ENCODE peak calls at places on chromosomes 13 and 19, in six cellular contexts. Y, G, U, L, N and X are unnamed samples.

GRCh38 chr13:98214707-98215106 is 37.6 kb upstream of the RNF113B start:
- DNase-seq in L (no peak), U (no peak), G (no peak), Y (no peak), N (no peak), X (no peak)

GRCh38 chr13:36549771-36550170 is 117.5 kb downstream of the CCNA1 start:
- DNase-seq in G (no peak), Y (no peak), N (no peak), U (no peak), L (no peak), X (no peak)

GRCh38 chr19:12723643-12724426 is at the start of gene TNPO2:
- DNase-seq in G (peak), L (peak), U (peak), Y (peak), N (peak), X (peak)

GRCh38 chr19:48695743-48696352 is at the start of gene FUT2:
- DNase-seq in G (no peak), L (no peak), Y (no peak), U (peak), N (no peak), X (no peak)

GRCh38 chr19:16899566-16900075 is 10.8 kb downstream of the F2RL3 start:
- DNase-seq in G (peak), N (no peak), U (peak), L (peak), Y (no peak), X (peak)

GRCh38 chr13:62094937-62095336 is 679.3 kb upstream of the PCDH20 start:
- DNase-seq in N (no peak), G (no peak), Y (no peak), U (no peak), L (no peak), X (no peak)

GRCh38 chr13:86862137-86862536 is 809.0 kb upstream of the SLITRK5 start:
- DNase-seq in Y (no peak), U (no peak), N (no peak), L (no peak), G (no peak), X (no peak)

GRCh38 chr13:114131581-114132418 is 623 bp downstream of the RASA3 start:
- DNase-seq in G (no peak), Y (no peak), L (peak), U (peak), N (no peak), X (no peak)

GRCh38 chr13:104645786-104646185 is 1579.6 kb upstream of the SLC10A2 start:
- DNase-seq in L (no peak), Y (no peak), U (no peak), N (no peak), G (no peak), X (no peak)

GRCh38 chr19:16969127-16969526 is 57.5 kb downstream of the CPAMD8 start:
- DNase-seq in G (peak), L (no peak), U (no peak), N (no peak), Y (no peak), X (no peak)

GRCh38 chr13:25329706-25330105 is 28.3 kb downstream of the NUP58 start:
- DNase-seq in Y (peak), N (no peak), G (no peak), L (no peak), U (no peak), X (no peak)

GRCh38 chr13:113075711-113076110 is 29.9 kb upstream of the F7 start:
- DNase-seq in G (no peak), N (no peak), L (no peak), U (no peak), Y (no peak), X (no peak)

GRCh38 chr13:52130641-52131040 is 1.8 kb upstream of the NEK5 start:
- DNase-seq in L (no peak), Y (no peak), G (no peak), N (no peak), U (no peak), X (no peak)

GRCh38 chr13:51614350-51614786 is 30.1 kb downstream of the WDFY2 start:
- DNase-seq in G (no peak), L (no peak), Y (no peak), U (no peak), N (peak), X (no peak)

GRCh38 chr13:30030141-30030750 is 179.8 kb upstream of the UBL3 start:
- DNase-seq in N (no peak), L (no peak), Y (no peak), G (no peak), U (no peak), X (no peak)

GRCh38 chr13:98675837-98676236 is 76.6 kb downstream of the SLC15A1 start:
- DNase-seq in L (no peak), Y (no peak), N (no peak), U (no peak), G (no peak), X (no peak)

GRCh38 chr19:35144600-35145436 is 1.8 kb downstream of the FXYD7 start:
- DNase-seq in Y (no peak), U (peak), G (no peak), L (peak), N (no peak), X (peak)
- TF ChIP-seq BHLHE40 in Y (no peak), U (peak), G (no peak), L (no peak), N (no peak), X (no peak)

GRCh38 chr13:27977476-27978300 is 8.6 kb upstream of the CDX2 start:
- DNase-seq in U (no peak), N (no peak), G (no peak), Y (no peak), L (no peak), X (no peak)
- TF ChIP-seq BHLHE40 in U (no peak), N (no peak), G (no peak), Y (no peak), L (no peak), X (no peak)

DNA sequence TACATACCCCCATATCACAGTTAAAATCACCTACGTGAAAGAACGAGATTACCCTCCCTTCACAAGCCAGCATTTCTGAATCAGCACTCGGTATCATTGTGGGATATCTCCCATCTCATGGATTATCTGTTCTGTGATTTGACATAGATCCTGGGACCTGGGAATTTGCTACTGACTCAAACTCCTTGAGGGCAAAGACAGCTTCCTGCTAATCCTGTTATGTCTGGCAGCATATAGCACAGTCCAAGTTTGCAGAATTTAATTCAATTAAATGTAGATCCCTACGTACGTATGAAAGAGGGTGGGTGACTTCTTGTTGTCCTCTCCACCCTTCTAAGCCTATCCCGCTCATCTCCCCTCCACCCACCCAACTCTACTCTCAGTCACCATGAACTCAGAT is 476.5 kb downstream of the KLF5 start:
- DNase-seq in U (no peak), Y (no peak), G (no peak), N (no peak), L (no peak), X (no peak)
- TF ChIP-seq BHLHE40 in U (no peak), Y (no peak), G (no peak), N (no peak), L (no peak), X (no peak)

GRCh38 chr19:368624-369020 is 24.0 kb upstream of the MIER2 start:
- DNase-seq in G (no peak), Y (no peak), N (no peak), L (no peak), U (no peak), X (no peak)

GRCh38 chr19:366205-366783 is 21.7 kb upstream of the MIER2 start:
- DNase-seq in N (no peak), L (no peak), U (no peak), Y (no peak), G (no peak), X (no peak)

GRCh38 chr19:367963-368623 is 23.5 kb upstream of the MIER2 start:
- DNase-seq in G (no peak), N (no peak), Y (no peak), U (no peak), L (no peak), X (no peak)

GRCh38 chr19:366951-367350 is 22.4 kb upstream of the MIER2 start:
- DNase-seq in U (no peak), G (no peak), L (no peak), Y (no peak), N (no peak), X (no peak)

DNA sequence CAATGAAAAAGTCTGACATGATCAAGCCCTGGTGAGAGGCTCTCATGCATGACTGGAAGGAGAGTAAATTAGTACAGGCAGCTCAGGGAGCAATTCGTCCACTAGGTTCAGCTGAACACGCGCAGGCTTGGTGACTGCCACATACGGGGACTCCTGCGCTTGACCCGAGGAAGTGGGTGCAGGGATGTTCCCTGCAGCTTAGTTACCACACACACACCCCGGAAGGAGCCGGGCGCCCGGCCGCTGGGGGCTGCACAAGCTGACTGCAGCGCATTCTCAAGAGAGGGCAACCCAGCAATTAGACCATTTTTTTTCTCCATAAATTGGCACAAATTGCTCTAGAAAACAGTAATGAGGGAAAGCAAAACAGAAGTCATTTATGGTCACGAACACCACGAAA is 23.0 kb upstream of the MIER2 start:
- DNase-seq in G (no peak), L (no peak), U (no peak), N (no peak), Y (no peak), X (no peak)
- TF ChIP-seq BHLHE40 in G (no peak), L (no peak), U (no peak), N (no peak), Y (no peak), X (no peak)

GRCh38 chr19:18091217-18091608 is 4.5 kb upstream of the IL12RB1 start:
- DNase-seq in L (no peak), Y (no peak), U (peak), N (peak), G (no peak), X (no peak)
- TF ChIP-seq BHLHE40 in L (no peak), Y (no peak), U (peak), N (peak), G (no peak), X (no peak)

DNA sequence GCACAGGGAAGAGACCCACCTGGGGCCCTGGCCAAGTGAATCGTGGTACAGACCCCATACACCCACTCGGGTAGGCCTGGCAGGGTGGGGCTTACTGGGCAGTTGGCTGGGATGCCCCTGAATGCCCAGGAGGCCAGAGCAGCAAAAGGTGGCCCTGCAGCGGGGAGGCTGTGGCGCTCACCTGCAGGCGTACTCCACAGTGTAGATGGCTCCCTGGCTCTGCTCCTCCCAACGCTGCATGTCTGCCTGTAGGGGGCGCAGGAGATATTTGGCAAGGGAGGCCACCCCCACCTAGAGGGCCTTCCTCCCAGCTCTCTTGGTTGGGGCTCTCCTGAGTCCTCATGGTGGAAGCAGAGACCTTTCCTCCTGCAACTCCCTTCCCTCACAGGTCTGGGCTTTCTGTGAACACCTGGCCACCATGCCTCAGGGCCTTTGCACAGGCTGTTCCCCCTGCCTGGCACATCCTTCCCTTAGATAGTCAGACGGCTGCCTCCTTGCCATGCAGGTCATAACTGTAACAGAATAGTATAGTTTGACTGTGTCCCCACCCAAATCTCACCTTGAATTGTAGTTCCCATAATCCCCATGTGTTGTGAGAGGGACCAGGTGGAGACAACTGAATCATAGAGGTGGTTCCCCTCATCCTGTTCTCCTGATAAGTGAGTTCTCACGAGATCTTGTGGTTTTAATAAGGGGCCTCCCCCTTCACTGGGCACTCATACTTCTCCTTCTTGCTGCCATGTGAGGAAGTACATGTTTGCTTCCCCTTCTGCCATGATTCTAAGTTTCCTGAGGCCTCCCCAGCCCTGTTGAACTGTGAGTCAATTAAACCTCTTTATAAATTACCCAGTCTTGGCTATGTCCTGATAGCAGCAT is 5.9 kb downstream of the BORCS8 start:
- DNase-seq in U (peak), N (no peak), L (no peak), G (peak), Y (peak), X (peak)
- TF ChIP-seq BHLHE40 in U (no peak), N (no peak), L (no peak), G (peak), Y (no peak), X (no peak)

GRCh38 chr13:40624338-40624737 is 42.1 kb downstream of the FOXO1 start:
- DNase-seq in Y (no peak), G (no peak), N (no peak), U (no peak), L (no peak), X (no peak)
- TF ChIP-seq BHLHE40 in Y (no peak), G (no peak), N (no peak), U (no peak), L (no peak), X (no peak)

GRCh38 chr13:95641961-95642621 is 2.4 kb downstream of the DZIP1 start:
- DNase-seq in U (no peak), Y (peak), N (no peak), L (no peak), G (peak), X (no peak)
- TF ChIP-seq BHLHE40 in U (no peak), Y (no peak), N (no peak), L (no peak), G (no peak), X (no peak)

GRCh38 chr13:49690990-49691886 is at the start of gene EBPL:
- DNase-seq in L (peak), U (peak), N (peak), Y (peak), G (peak), X (peak)

GRCh38 chr13:49693877-49694276 is 2.6 kb upstream of the EBPL start:
- DNase-seq in L (no peak), Y (no peak), G (no peak), U (no peak), N (no peak), X (no peak)

GRCh38 chr13:49693191-49693733 is 2.0 kb upstream of the EBPL start:
- DNase-seq in G (no peak), U (no peak), Y (peak), N (no peak), L (no peak), X (no peak)

GRCh38 chr13:49694446-49694845 is 3.2 kb upstream of the EBPL start:
- DNase-seq in G (no peak), Y (no peak), N (no peak), L (no peak), U (no peak), X (no peak)

GRCh38 chr13:49690133-49690989 is 925 bp downstream of the EBPL start:
- DNase-seq in G (peak), U (peak), Y (peak), N (no peak), L (peak), X (peak)
- TF ChIP-seq BHLHE40 in G (no peak), U (no peak), Y (no peak), N (no peak), L (no peak), X (no peak)

GRCh38 chr19:3673506-3674439 is 26.5 kb downstream of the PIP5K1C start:
- DNase-seq in N (no peak), G (no peak), Y (no peak), L (no peak), U (no peak), X (no peak)
- TF ChIP-seq BHLHE40 in N (no peak), G (no peak), Y (no peak), L (no peak), U (no peak), X (no peak)